ENCODE peak calls at places on chromosome 5, in ten cellular contexts. L is ovary, E is SK-N-SH, F is tibial nerve, Q is cardiac fibroblast, A is PC-9, I is uterus, O is hepatocyte, V is epithelial cell of esophagus, M is left ventricle myocardium inferior. P is an unnamed sample.

GRCh38 chr5:641331-641765 is 29.2 kb downstream of the CEP72 start:
- DNase-seq in L (no peak), E (no peak), F (no peak), Q (no peak), A (no peak), I (no peak), O (no peak), V (no peak), M (no peak), P (no peak)

GRCh38 chr5:35066260-35066795 is 18.6 kb upstream of the AGXT2 start:
- DNase-seq in L (no peak), E (no peak), F (no peak), Q (no peak), A (no peak), I (no peak), O (no peak), V (no peak), M (no peak), P (no peak)

GRCh38 chr5:90037646-90038045 is 371.9 kb downstream of the CETN3 start:
- DNase-seq in L (no peak), E (no peak), F (no peak), Q (peak), A (no peak), I (no peak), O (peak), V (no peak), M (no peak), P (no peak)

GRCh38 chr5:112417931-112418358 is 1.1 kb downstream of the EPB41L4A start:
- DNase-seq in L (peak), E (peak), F (no peak), Q (peak), A (peak), I (peak), O (peak), V (peak), M (peak), P (no peak)

GRCh38 chr5:113512341-113512740 is 1.2 kb upstream of the YTHDC2 start:
- DNase-seq in L (no peak), E (no peak), F (no peak), Q (no peak), A (no peak), I (no peak), O (no peak), V (peak), M (no peak), P (no peak)

GRCh38 chr5:38467353-38468040 is 88.9 kb downstream of the LIFR start:
- DNase-seq in L (peak), E (no peak), F (peak), Q (peak), A (no peak), I (peak), O (no peak), V (no peak), M (peak), P (no peak)

GRCh38 chr5:124634820-124635323 is 111.6 kb downstream of the ZNF608 start:
- DNase-seq in L (no peak), E (peak), F (no peak), Q (peak), A (peak), I (no peak), O (no peak), V (peak), M (no peak), P (no peak)

GRCh38 chr5:178630475-178630930 is 3.7 kb upstream of the CLK4 start:
- DNase-seq in L (no peak), E (no peak), F (no peak), Q (peak), A (peak), I (no peak), O (peak), V (peak), M (no peak), P (no peak)

GRCh38 chr5:72434056-72434780 is 73.0 kb downstream of the ZNF366 start:
- DNase-seq in L (no peak), E (no peak), F (no peak), Q (no peak), A (no peak), I (peak), O (no peak), V (no peak), M (no peak), P (no peak)

GRCh38 chr5:73446631-73447233 is 1.8 kb downstream of the FOXD1 start:
- DNase-seq in L (no peak), E (no peak), F (no peak), Q (peak), A (no peak), I (no peak), O (no peak), V (no peak), M (no peak), P (no peak)
- H3K4me3 ChIP-seq in L (no peak), E (peak), F (peak), Q (peak), A (peak), I (no peak), O (peak), V (peak), M (peak), P (peak)

DNA sequence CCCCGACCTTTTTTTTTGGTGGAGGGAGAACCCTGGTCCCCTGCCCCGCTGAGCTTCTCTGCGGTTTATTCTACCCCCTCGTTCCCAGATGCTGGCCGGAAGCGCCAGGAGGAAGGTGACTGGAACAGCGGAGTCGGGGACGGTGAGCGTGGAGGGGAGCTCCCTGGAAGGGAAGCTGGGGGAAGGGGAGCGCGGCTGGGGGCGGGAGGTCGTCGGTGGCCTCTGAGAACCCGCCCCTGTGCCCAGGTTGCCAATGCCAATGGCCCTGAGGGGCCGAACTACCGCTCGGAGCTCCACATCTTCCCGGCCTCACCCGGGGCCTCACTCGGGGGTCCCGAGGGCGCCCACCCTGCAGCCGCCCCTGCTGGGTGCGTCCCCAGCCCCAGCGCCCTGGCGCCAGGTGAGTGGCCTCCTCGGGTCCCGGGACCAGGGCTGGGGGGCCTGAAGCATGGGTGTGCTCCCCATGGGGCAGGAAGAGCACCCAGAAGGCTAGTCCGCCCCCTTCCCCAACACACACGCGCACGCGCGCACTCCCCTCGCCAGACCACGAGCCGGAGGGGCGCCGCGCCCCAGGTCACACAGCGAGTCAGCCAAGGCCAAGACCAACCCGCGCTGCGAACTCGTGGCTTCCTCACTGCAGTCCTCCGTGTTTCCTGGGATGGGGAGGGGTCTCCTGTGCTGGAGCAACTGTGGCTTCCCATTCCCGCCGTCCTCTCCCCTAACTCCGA is 10.6 kb downstream of the MYOZ3 start:
- DNase-seq in L (no peak), E (peak), F (no peak), Q (no peak), A (no peak), I (no peak), O (peak), V (no peak), M (no peak), P (no peak)
- H3K4me3 ChIP-seq in L (peak), E (peak), F (peak), Q (peak), A (no peak), I (peak), O (peak), V (no peak), M (peak), P (peak)

GRCh38 chr5:6716634-6717149 is 3.5 kb downstream of the TENT4A start:
- DNase-seq in L (peak), E (no peak), F (no peak), Q (no peak), A (no peak), I (peak), O (no peak), V (no peak), M (no peak), P (no peak)

GRCh38 chr5:6717247-6717646 is 4.0 kb downstream of the TENT4A start:
- DNase-seq in L (no peak), E (no peak), F (no peak), Q (no peak), A (no peak), I (no peak), O (no peak), V (no peak), M (no peak), P (no peak)

GRCh38 chr5:6719417-6719816 is 6.2 kb downstream of the TENT4A start:
- DNase-seq in L (no peak), E (no peak), F (no peak), Q (no peak), A (no peak), I (peak), O (no peak), V (no peak), M (no peak), P (no peak)

GRCh38 chr5:6717687-6718086 is 4.5 kb downstream of the TENT4A start:
- DNase-seq in L (no peak), E (no peak), F (no peak), Q (no peak), A (no peak), I (peak), O (no peak), V (no peak), M (no peak), P (no peak)

DNA sequence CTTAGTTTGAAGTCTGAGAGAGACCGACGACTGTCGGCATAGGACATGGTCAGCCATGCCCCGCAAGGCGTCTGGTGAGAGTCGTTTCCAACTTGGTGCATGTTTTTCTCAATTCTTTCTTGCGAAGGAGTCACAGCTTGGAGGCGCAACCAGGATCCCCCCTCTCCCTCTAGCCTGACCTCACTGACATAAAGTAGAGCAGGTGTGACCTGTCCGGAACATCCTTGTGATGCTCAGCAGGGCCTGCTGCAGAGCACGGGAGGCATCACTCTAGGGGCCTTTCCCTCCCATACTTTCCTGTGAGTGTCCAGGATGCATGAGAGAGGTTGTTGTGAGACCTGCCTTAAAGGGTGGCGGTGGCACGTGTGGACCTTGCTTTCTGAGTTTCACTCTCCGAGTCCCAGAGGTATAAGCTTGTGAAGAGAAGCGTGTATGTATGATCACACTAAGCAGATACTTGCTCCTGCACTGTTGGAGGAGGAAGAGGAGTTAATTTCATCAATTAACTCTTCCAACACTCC is 5.0 kb downstream of the TENT4A start:
- DNase-seq in L (no peak), E (no peak), F (no peak), Q (no peak), A (no peak), I (peak), O (no peak), V (no peak), M (no peak), P (no peak)
- H3K4me3 ChIP-seq in L (no peak), E (no peak), F (no peak), Q (no peak), A (no peak), I (no peak), O (no peak), V (no peak), M (no peak), P (no peak)

DNA sequence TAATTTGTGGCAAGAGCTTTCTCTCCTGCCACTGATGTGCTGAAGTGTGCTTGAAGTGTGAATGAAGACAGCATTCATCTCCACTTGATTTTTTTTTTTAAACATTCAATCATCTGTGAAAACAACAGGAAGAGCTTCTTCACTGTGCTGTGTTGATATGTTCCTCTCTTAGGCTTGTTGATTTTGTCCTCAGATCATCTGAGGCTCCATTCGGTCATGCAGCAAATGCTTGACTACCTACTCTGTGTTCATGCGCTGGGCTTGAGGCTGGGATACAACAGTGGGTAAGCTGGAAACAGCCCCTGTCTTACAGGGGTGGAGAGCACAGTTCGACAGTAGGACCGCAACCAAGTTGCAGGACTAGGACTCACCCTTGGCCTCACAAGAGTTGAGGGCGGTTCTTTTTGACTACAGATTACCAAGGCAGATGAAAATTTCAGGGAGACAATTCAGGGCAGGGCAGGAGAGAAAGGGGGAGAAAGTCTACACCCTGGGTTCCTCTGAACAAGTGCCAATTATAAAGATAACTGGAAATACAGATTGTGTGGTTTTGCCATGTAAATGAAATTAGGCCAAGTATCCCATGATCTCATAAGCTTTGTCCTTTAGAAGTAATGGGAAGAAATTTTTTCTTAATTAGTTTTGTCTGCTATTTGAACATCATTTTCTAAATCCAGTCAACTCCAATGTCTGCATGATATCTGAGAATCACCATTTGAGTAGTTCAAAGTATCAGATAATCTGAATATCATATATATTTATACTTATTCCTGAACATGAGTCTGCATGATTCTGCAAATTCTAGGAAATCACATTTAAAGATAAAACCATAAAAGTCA is 31.0 kb upstream of the F2R start:
- DNase-seq in L (no peak), E (no peak), F (no peak), Q (no peak), A (no peak), I (no peak), O (no peak), V (no peak), M (no peak), P (no peak)
- H3K4me3 ChIP-seq in L (no peak), E (no peak), F (no peak), Q (no peak), A (no peak), I (no peak), O (no peak), V (no peak), M (no peak), P (no peak)

GRCh38 chr5:166979576-166979975 is 1311.9 kb upstream of the WWC1 start:
- DNase-seq in L (no peak), E (no peak), F (no peak), Q (no peak), A (no peak), I (no peak), O (peak), V (no peak), M (no peak), P (no peak)
- H3K4me3 ChIP-seq in L (peak), E (peak), F (peak), Q (peak), A (no peak), I (peak), O (peak), V (peak), M (peak), P (peak)

GRCh38 chr5:135468541-135468940 is 16.4 kb upstream of the TIFAB start:
- DNase-seq in L (no peak), E (no peak), F (no peak), Q (no peak), A (no peak), I (no peak), O (no peak), V (no peak), M (no peak), P (no peak)

GRCh38 chr5:135467051-135467625 is 15.0 kb upstream of the TIFAB start:
- DNase-seq in L (no peak), E (no peak), F (no peak), Q (no peak), A (no peak), I (no peak), O (no peak), V (no peak), M (no peak), P (no peak)

GRCh38 chr5:135468086-135468485 is 15.9 kb upstream of the TIFAB start:
- DNase-seq in L (no peak), E (no peak), F (no peak), Q (no peak), A (no peak), I (no peak), O (no peak), V (no peak), M (no peak), P (no peak)

GRCh38 chr5:135465391-135466122 is 13.4 kb upstream of the TIFAB start:
- DNase-seq in L (no peak), E (no peak), F (no peak), Q (no peak), A (no peak), I (no peak), O (no peak), V (no peak), M (no peak), P (no peak)

DNA sequence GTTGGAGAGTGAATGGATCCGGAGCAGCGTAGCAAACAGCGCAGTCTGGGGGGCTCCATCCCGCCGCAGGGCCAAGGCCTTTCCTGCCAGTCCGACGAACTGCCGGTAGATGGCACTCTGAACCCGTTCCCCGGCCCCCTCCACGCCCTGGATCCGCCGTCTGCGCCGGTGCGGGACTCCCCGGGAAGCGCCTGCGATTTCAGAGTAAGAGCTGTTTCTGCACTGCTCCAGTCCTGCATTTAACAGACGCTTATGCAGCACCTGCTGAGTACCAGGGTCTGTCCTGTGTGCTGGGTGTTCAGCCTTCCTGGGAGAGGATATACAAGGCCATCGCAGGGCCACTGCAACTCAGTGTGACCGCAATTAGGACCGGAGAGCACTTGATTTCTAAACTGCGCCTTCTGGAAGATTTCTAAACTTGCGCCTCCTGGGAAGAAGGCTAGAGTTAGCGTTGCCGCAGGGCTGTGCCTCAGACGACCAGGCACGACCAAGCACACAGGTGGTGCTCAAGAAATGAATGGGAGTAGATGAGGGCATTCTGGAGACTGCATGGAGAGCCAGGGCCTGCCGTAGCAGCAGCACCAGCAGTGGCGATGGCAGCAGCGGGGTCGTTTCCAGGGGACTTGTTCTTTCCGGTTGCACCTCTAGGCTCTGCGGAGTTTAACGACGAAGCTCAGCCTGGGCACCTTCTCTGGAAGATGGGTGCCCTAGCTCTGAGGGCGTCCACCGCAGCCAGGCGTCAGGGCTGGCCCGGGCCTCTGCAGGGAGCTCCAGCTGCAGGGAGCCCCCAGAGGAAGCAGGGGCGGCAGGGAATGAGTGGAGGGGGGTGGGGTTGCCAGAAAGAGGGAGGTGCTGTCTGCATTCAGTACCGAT is 14.3 kb upstream of the TIFAB start:
- DNase-seq in L (peak), E (peak), F (peak), Q (peak), A (no peak), I (peak), O (peak), V (peak), M (peak), P (peak)
- H3K4me3 ChIP-seq in L (no peak), E (peak), F (no peak), Q (no peak), A (no peak), I (no peak), O (no peak), V (no peak), M (peak), P (no peak)

DNA sequence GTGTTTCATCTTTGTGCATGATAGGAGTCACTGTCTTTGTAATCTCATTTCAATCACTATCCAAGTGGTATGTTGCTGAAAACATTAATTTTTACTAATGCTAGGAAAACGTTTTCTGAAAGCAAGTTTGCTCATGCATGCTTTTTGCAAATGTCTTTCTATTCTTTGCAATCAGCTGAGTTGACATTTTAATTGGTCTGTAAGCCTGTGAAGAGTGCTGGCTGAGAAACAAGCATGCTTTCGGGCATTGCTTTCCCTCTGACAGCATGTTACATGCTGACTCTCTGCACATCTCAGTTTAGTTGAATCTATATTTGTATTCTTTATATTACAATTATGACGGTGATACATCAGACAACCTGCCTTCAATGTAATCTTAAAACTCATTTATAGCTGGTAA is 535.1 kb upstream of the CDH18 start:
- DNase-seq in L (no peak), E (no peak), F (no peak), Q (no peak), A (no peak), I (no peak), O (no peak), V (no peak), M (no peak), P (no peak)
- H3K4me3 ChIP-seq in L (no peak), E (no peak), F (no peak), Q (no peak), A (no peak), I (no peak), O (no peak), V (no peak), M (no peak), P (no peak)

GRCh38 chr5:24644757-24645156 is at the start of gene CDH10:
- DNase-seq in L (no peak), E (no peak), F (no peak), Q (peak), A (no peak), I (no peak), O (peak), V (peak), M (no peak), P (peak)
- H3K4me3 ChIP-seq in L (no peak), E (peak), F (no peak), Q (no peak), A (no peak), I (no peak), O (peak), V (peak), M (peak), P (peak)

GRCh38 chr5:74587300-74587699 is 53.2 kb downstream of the ENC1 start:
- DNase-seq in L (no peak), E (no peak), F (no peak), Q (no peak), A (no peak), I (no peak), O (no peak), V (no peak), M (no peak), P (no peak)

GRCh38 chr5:74588415-74588814 is 52.1 kb downstream of the ENC1 start:
- DNase-seq in L (no peak), E (no peak), F (no peak), Q (no peak), A (no peak), I (no peak), O (no peak), V (no peak), M (no peak), P (no peak)

GRCh38 chr5:74587895-74588294 is 52.6 kb downstream of the ENC1 start:
- DNase-seq in L (no peak), E (no peak), F (no peak), Q (no peak), A (no peak), I (no peak), O (no peak), V (no peak), M (no peak), P (no peak)

GRCh38 chr5:74589204-74590056 is 51.1 kb downstream of the ENC1 start:
- DNase-seq in L (no peak), E (no peak), F (no peak), Q (no peak), A (no peak), I (no peak), O (no peak), V (no peak), M (no peak), P (no peak)

GRCh38 chr5:74586831-74587230 is 53.7 kb downstream of the ENC1 start:
- DNase-seq in L (no peak), E (no peak), F (no peak), Q (peak), A (no peak), I (no peak), O (no peak), V (no peak), M (no peak), P (no peak)
- H3K4me3 ChIP-seq in L (no peak), E (no peak), F (no peak), Q (no peak), A (no peak), I (no peak), O (no peak), V (no peak), M (no peak), P (no peak)